ENCODE peak calls at places on chromosomes 2 and 18, in five cellular contexts. J, S, R, H and E are unnamed samples.

GRCh38 chr2:236160366-236161081 is 7.7 kb downstream of the GBX2 start:
- DNase-seq in R (no peak), S (peak; percentile 53), H (no peak), J (no peak), E (no peak)

GRCh38 chr18:53789376-53790247 is 434.9 kb downstream of the MBD2 start:
- DNase-seq in J (no peak), H (no peak), S (no peak), R (no peak), E (no peak)

GRCh38 chr2:100394111-100394641 is 23.3 kb downstream of the CHST10 start:
- DNase-seq in H (no peak), J (no peak), R (no peak), S (no peak), E (no peak)

GRCh38 chr18:63216911-63217311 is 102.7 kb downstream of the BCL2 start:
- DNase-seq in J (no peak), H (no peak), R (no peak), S (no peak), E (no peak)

GRCh38 chr18:58569490-58569911 is 59.4 kb downstream of the ALPK2 start:
- DNase-seq in S (no peak), R (no peak), J (no peak), H (no peak), E (no peak)

GRCh38 chr2:191835539-191836350 is 11.1 kb downstream of the CAVIN2 start:
- DNase-seq in J (no peak), R (no peak), H (no peak), S (no peak), E (no peak)

GRCh38 chr2:73156539-73157124 is 43.9 kb upstream of the RAB11FIP5 start:
- DNase-seq in J (peak; percentile 20), H (peak; percentile 36), S (peak; percentile 77), R (peak; percentile 12), E (no peak)

GRCh38 chr2:215970425-215970824 is 42.9 kb downstream of the MREG start:
- DNase-seq in R (no peak), S (no peak), J (no peak), H (no peak), E (no peak)

GRCh38 chr2:42050350-42051167 is 2.7 kb downstream of the PKDCC start:
- DNase-seq in J (no peak), R (no peak), H (no peak), S (no peak), E (no peak)

GRCh38 chr18:54806526-54806925 is 21.8 kb upstream of the RAB27B start:
- DNase-seq in S (no peak), R (no peak), J (no peak), H (no peak), E (no peak)

GRCh38 chr2:128754246-128754724 is 435.6 kb upstream of the HS6ST1 start:
- DNase-seq in S (no peak), H (no peak), J (no peak), R (no peak), E (no peak)

GRCh38 chr2:83756219-83756618 is 702.9 kb downstream of the SUCLG1 start:
- DNase-seq in R (no peak), J (no peak), H (no peak), S (no peak), E (no peak)

GRCh38 chr18:6096747-6097146 is 201.4 kb upstream of the TMEM200C start:
- DNase-seq in R (no peak), J (no peak), S (no peak), H (no peak), E (no peak)

GRCh38 chr2:16429002-16429401 is 236.6 kb downstream of the CYRIA start:
- DNase-seq in H (no peak), S (no peak), R (no peak), J (no peak), E (no peak)

GRCh38 chr2:42957109-42958035 is 165.0 kb upstream of the HAAO start:
- DNase-seq in J (no peak), H (no peak), S (no peak), R (no peak), E (no peak)

GRCh38 chr2:217974389-217975005 is 28.3 kb downstream of the TNS1 start:
- DNase-seq in R (no peak), J (no peak), S (peak; percentile 27), H (no peak), E (no peak)

GRCh38 chr2:52238782-52239181 is 1206.8 kb upstream of the NRXN1 start:
- DNase-seq in H (no peak), R (no peak), S (no peak), J (no peak), E (no peak)

GRCh38 chr2:23900927-23901322 is 26.0 kb downstream of the ATAD2B start:
- DNase-seq in J (peak; percentile 77), H (peak; percentile 47), S (no peak), R (no peak), E (no peak)

GRCh38 chr2:11417946-11418585 is 47.9 kb downstream of the E2F6 start:
- DNase-seq in S (no peak), R (no peak), J (no peak), H (no peak), E (no peak)

GRCh38 chr2:131034122-131035051 is 58.9 kb downstream of the FAM168B start:
- DNase-seq in J (no peak), S (no peak), H (no peak), R (no peak), E (no peak)

GRCh38 chr2:60337142-60337497 is 216.3 kb downstream of the BCL11A start:
- DNase-seq in R (no peak), J (no peak), H (no peak), S (peak; percentile 61), E (no peak)

GRCh38 chr2:215905691-215906090 is 107.7 kb downstream of the MREG start:
- DNase-seq in J (no peak), H (no peak), R (no peak), S (no peak), E (no peak)

GRCh38 chr18:56995579-56996194 is 151.2 kb upstream of the BOD1L2 start:
- DNase-seq in J (no peak), H (no peak), R (no peak), S (no peak), E (no peak)
- TF ChIP-seq CTCF in J (no peak), H (no peak), R (no peak), S (no peak), E (no peak)

GRCh38 chr2:230360028-230360427 is 33.0 kb downstream of the SP140L start:
- DNase-seq in H (no peak), S (no peak), J (no peak), R (no peak), E (no peak)

GRCh38 chr2:230358305-230358704 is 31.3 kb downstream of the SP140L start:
- DNase-seq in R (no peak), H (no peak), S (no peak), J (no peak), E (no peak)

DNA sequence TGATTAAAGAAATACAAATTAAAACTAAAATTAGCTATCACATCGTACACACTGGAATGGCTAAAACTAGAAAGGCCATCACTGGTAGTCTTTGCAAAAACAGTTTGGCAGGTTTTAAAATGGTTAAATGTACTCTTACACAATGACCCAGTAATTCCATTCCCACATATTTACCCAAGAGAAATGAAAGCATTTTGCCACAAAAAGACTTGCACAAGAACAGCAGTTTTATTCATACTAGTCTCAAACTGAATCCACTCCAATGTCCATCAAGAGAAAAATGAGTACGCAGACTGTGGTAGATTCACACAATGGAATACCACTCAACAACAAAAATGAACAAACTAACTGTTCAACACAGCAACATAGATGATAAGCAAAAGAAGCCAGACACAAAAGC is 29.1 kb downstream of the SP140L start:
- DNase-seq in H (no peak), J (no peak), R (no peak), S (no peak), E (no peak)
- TF ChIP-seq CTCF in H (no peak), J (no peak), R (no peak), S (no peak), E (no peak)

DNA sequence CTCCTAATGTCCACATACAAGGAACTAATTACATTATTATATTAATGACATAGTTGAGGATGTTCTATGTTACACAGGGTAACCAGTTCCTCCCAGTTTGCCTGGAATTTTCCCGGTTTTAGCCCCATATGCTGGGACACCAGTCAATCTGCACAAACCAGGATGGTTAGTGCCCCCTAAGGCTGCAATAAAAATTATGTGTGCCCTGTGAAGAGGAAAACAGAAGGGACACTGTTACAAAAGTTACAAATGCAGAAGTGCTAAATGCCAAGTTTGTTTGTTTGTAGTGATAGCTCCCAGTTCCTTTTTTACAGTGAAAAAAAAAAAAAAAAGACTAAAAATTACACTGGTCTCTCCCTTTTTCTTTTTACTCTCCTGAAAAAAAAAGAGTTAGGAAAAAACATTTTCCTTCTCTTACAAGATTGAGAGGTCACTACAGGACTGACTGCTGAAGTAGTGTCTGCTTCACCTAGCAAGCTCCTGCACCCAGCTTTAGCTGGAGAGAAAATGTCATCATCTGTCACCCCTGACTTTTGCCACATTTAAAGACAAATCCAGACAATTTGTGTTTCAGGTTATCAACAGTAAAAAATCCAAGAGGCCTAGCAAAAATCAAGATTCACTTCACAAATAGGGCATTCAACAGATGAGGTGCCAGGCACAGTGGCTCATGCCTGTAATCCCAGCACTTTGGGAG is 3.2 kb downstream of the ANKRD44 start:
- DNase-seq in H (no peak), S (no peak), J (no peak), R (no peak), E (no peak)
- TF ChIP-seq CTCF in H (no peak), S (no peak), J (no peak), R (no peak), E (peak; percentile 58)

DNA sequence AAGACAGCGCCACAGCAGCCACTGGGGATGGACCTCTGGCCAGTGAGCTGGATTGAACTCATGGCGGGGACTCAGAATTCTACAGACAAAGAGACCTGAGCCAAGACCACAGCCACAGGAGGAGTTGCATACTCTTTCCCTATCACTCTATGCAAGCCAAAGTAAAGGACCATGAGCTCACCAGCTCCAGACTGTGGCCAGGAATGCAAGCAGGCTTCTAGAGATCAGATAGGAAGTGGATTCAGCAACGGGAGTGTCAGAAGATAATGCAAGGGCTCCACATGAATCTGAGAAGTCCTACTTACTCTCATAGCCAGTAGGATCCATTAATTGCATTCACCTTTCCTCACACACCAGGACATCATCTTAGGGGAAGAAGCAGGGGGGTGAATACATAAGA is 415.4 kb upstream of the POU3F3 start:
- DNase-seq in S (no peak), J (no peak), R (no peak), H (no peak), E (no peak)
- TF ChIP-seq CTCF in S (no peak), J (no peak), R (no peak), H (no peak), E (no peak)

GRCh38 chr2:2166844-2167243 is 164.2 kb downstream of the MYT1L start:
- DNase-seq in H (no peak), R (no peak), S (no peak), J (no peak), E (no peak)
- TF ChIP-seq CTCF in H (no peak), R (no peak), S (no peak), J (no peak), E (no peak)

GRCh38 chr2:176758426-176758825 is 454.2 kb upstream of the HNRNPA3 start:
- DNase-seq in H (no peak), R (no peak), S (no peak), J (no peak), E (no peak)
- TF ChIP-seq CTCF in H (no peak), R (no peak), S (no peak), J (no peak), E (no peak)

GRCh38 chr18:46622999-46623398 is 34.0 kb downstream of the LOXHD1 start:
- DNase-seq in J (no peak), S (no peak), H (no peak), R (no peak), E (no peak)
- TF ChIP-seq CTCF in J (no peak), S (no peak), H (no peak), R (no peak), E (peak; percentile 79)